ENCODE peak calls at places on chromosomes 6 and 20, in four cellular contexts. One of them, this sample, is unnamed.

GRCh38 chr6:42572523-42572922 is 8.7 kb downstream of the UBR2 start:
- DNase-seq in glutamatergic neuron: no peak
- DNase-seq in CD8-positive, alpha-beta T cell: no peak
- DNase-seq in naive B cell: peak
- DNase-seq in this sample: no peak

GRCh38 chr20:58149412-58150091 is 78.9 kb downstream of the ANKRD60 start:
- DNase-seq in glutamatergic neuron: no peak
- DNase-seq in CD8-positive, alpha-beta T cell: no peak
- DNase-seq in naive B cell: no peak
- DNase-seq in this sample: no peak

GRCh38 chr6:167839755-167840154 is 13.0 kb downstream of the AFDN start:
- DNase-seq in glutamatergic neuron: no peak
- DNase-seq in CD8-positive, alpha-beta T cell: no peak
- DNase-seq in naive B cell: no peak
- DNase-seq in this sample: no peak

GRCh38 chr6:34305982-34306702 is 57.3 kb upstream of the SMIM29 start:
- DNase-seq in glutamatergic neuron: no peak
- DNase-seq in CD8-positive, alpha-beta T cell: no peak
- DNase-seq in naive B cell: no peak
- DNase-seq in this sample: no peak

GRCh38 chr20:62878244-62879030 is 16.8 kb upstream of the TCFL5 start:
- DNase-seq in glutamatergic neuron: no peak
- DNase-seq in CD8-positive, alpha-beta T cell: no peak
- DNase-seq in naive B cell: no peak
- DNase-seq in this sample: no peak

GRCh38 chr20:9574182-9574581 is 59.8 kb downstream of the LAMP5 start:
- DNase-seq in glutamatergic neuron: no peak
- DNase-seq in CD8-positive, alpha-beta T cell: no peak
- DNase-seq in naive B cell: no peak
- DNase-seq in this sample: peak

GRCh38 chr6:22880686-22881433 is 311.5 kb downstream of the HDGFL1 start:
- DNase-seq in glutamatergic neuron: no peak
- DNase-seq in CD8-positive, alpha-beta T cell: no peak
- DNase-seq in naive B cell: no peak
- DNase-seq in this sample: no peak

GRCh38 chr6:135624402-135625297 is 127.1 kb upstream of the AHI1 start:
- DNase-seq in glutamatergic neuron: no peak
- DNase-seq in CD8-positive, alpha-beta T cell: no peak
- DNase-seq in naive B cell: no peak
- DNase-seq in this sample: no peak

GRCh38 chr6:74182992-74183391 is 487.0 kb downstream of the CD109 start:
- DNase-seq in glutamatergic neuron: no peak
- DNase-seq in CD8-positive, alpha-beta T cell: no peak
- DNase-seq in naive B cell: no peak
- DNase-seq in this sample: no peak

GRCh38 chr20:46308258-46309157 is at the start of gene CDH22:
- DNase-seq in glutamatergic neuron: peak
- DNase-seq in CD8-positive, alpha-beta T cell: peak
- DNase-seq in naive B cell: no peak
- DNase-seq in this sample: peak

GRCh38 chr20:54174452-54175175 is 828 bp upstream of the CYP24A1 start:
- DNase-seq in glutamatergic neuron: no peak
- DNase-seq in CD8-positive, alpha-beta T cell: no peak
- DNase-seq in naive B cell: no peak
- DNase-seq in this sample: no peak

GRCh38 chr20:43388267-43389081 is 69.2 kb upstream of the SRSF6 start:
- DNase-seq in glutamatergic neuron: no peak
- DNase-seq in CD8-positive, alpha-beta T cell: no peak
- DNase-seq in naive B cell: no peak
- DNase-seq in this sample: no peak

GRCh38 chr20:29497261-29497671 is 1760.2 kb upstream of the DEFB115 start:
- DNase-seq in glutamatergic neuron: no peak
- DNase-seq in CD8-positive, alpha-beta T cell: peak
- DNase-seq in naive B cell: peak
- DNase-seq in this sample: no peak

GRCh38 chr6:80605165-80605989 is 498.9 kb downstream of the BCKDHB start:
- DNase-seq in glutamatergic neuron: no peak
- DNase-seq in CD8-positive, alpha-beta T cell: no peak
- DNase-seq in naive B cell: peak
- DNase-seq in this sample: no peak

GRCh38 chr6:160523223-160523622 is 140.9 kb downstream of the LPA start:
- DNase-seq in glutamatergic neuron: no peak
- DNase-seq in CD8-positive, alpha-beta T cell: no peak
- DNase-seq in naive B cell: no peak
- DNase-seq in this sample: no peak

GRCh38 chr6:117448011-117448410 is 22.3 kb upstream of the ROS1 start:
- DNase-seq in glutamatergic neuron: no peak
- DNase-seq in CD8-positive, alpha-beta T cell: no peak
- DNase-seq in naive B cell: no peak
- DNase-seq in this sample: no peak

GRCh38 chr6:2196079-2196679 is 49.2 kb downstream of the GMDS start:
- DNase-seq in glutamatergic neuron: no peak
- DNase-seq in CD8-positive, alpha-beta T cell: peak
- DNase-seq in naive B cell: peak
- DNase-seq in this sample: no peak

GRCh38 chr20:51563597-51564332 is 21.2 kb upstream of the NFATC2 start:
- DNase-seq in glutamatergic neuron: peak
- DNase-seq in CD8-positive, alpha-beta T cell: no peak
- DNase-seq in naive B cell: no peak
- DNase-seq in this sample: peak

GRCh38 chr20:3101737-3102574 is 17.4 kb upstream of the AVP start:
- DNase-seq in glutamatergic neuron: no peak
- DNase-seq in CD8-positive, alpha-beta T cell: peak
- DNase-seq in naive B cell: no peak
- DNase-seq in this sample: no peak

GRCh38 chr6:148620579-148621298 is 126.1 kb upstream of the UST start:
- DNase-seq in glutamatergic neuron: no peak
- DNase-seq in CD8-positive, alpha-beta T cell: no peak
- DNase-seq in naive B cell: no peak
- DNase-seq in this sample: no peak

GRCh38 chr6:2563635-2564034 is 187.1 kb downstream of the MYLK4 start:
- DNase-seq in glutamatergic neuron: no peak
- DNase-seq in CD8-positive, alpha-beta T cell: no peak
- DNase-seq in naive B cell: no peak
- DNase-seq in this sample: no peak

GRCh38 chr20:11917663-11918062 is at the start of gene BTBD3:
- DNase-seq in glutamatergic neuron: peak
- DNase-seq in CD8-positive, alpha-beta T cell: no peak
- DNase-seq in naive B cell: peak
- DNase-seq in this sample: no peak

GRCh38 chr20:48711044-48711428 is 116.8 kb downstream of the PREX1 start:
- DNase-seq in glutamatergic neuron: no peak
- DNase-seq in CD8-positive, alpha-beta T cell: no peak
- DNase-seq in naive B cell: no peak
- DNase-seq in this sample: no peak

GRCh38 chr6:163356324-163356723 is 58.2 kb upstream of the QKI start:
- DNase-seq in glutamatergic neuron: no peak
- DNase-seq in CD8-positive, alpha-beta T cell: no peak
- DNase-seq in naive B cell: no peak
- DNase-seq in this sample: no peak

GRCh38 chr6:113362542-113363430 is 494.4 kb upstream of the MARCKS start:
- DNase-seq in glutamatergic neuron: no peak
- DNase-seq in CD8-positive, alpha-beta T cell: no peak
- DNase-seq in naive B cell: no peak
- DNase-seq in this sample: no peak